ENCODE peak calls at places on chromosomes 5 and 9, in nine cellular contexts. G is transverse colon; X is heart right ventricle; B is colonic mucosa; R is Peyer's patch; W is mesendoderm; M is naive thymus-derived CD4-positive, alpha-beta T cell; N is body of pancreas; T is lower lobe of right lung. F is an unnamed sample. For H3K4me1 and H3K36me3, the result is how much of the 10 kb centered on the place peaks cover.

GRCh38 chr5:124172389-124173003 is 573.9 kb downstream of the ZNF608 start:
- DNase-seq in G (no peak), B (no peak), T (no peak), M (no peak), W (peak), X (no peak), R (no peak), N (no peak), F (no peak)

GRCh38 chr9:19127881-19128719 is 808 bp upstream of the PLIN2 start:
- DNase-seq in R (peak), W (peak), T (peak), N (peak), X (peak), M (peak), B (peak), G (peak), F (no peak)

GRCh38 chr5:132102101-132102701 is 28.6 kb downstream of the CSF2 start:
- DNase-seq in W (no peak), X (no peak), N (no peak), B (no peak), T (no peak), M (no peak), G (no peak), R (no peak), F (no peak)

GRCh38 chr5:154723740-154724505 is 31.3 kb upstream of the LARP1 start:
- DNase-seq in T (no peak), N (no peak), X (no peak), B (no peak), G (no peak), W (no peak), M (no peak), R (no peak), F (no peak)

GRCh38 chr5:67058998-67059746 is 137.4 kb downstream of the CD180 start:
- DNase-seq in T (no peak), B (no peak), W (peak), N (no peak), R (no peak), X (no peak), G (no peak), M (no peak), F (no peak)

GRCh38 chr5:112372543-112372942 is 46.5 kb downstream of the EPB41L4A start:
- DNase-seq in M (no peak), W (no peak), T (no peak), B (no peak), R (no peak), X (no peak), N (no peak), G (no peak), F (no peak)

GRCh38 chr5:66877843-66878242 is 281.6 kb downstream of the MAST4 start:
- DNase-seq in R (no peak), G (no peak), M (no peak), W (no peak), N (no peak), B (no peak), X (no peak), T (no peak), F (no peak)

GRCh38 chr5:32712463-32713395 is 1.6 kb downstream of the NPR3 start:
- DNase-seq in R (no peak), X (no peak), G (no peak), T (no peak), B (no peak), W (peak), M (no peak), N (no peak), F (no peak)

GRCh38 chr5:42001673-42002072 is 76.6 kb downstream of the FBXO4 start:
- DNase-seq in B (no peak), X (no peak), G (no peak), W (peak), M (no peak), N (no peak), R (no peak), T (no peak), F (no peak)

GRCh38 chr9:135506327-135507103 is 6.0 kb downstream of the MRPS2 start:
- DNase-seq in N (no peak), R (peak), W (peak), M (no peak), B (no peak), G (no peak), T (peak), X (no peak), F (no peak)

GRCh38 chr5:150161242-150162141 is 5.1 kb upstream of the CDX1 start:
- DNase-seq in W (peak), B (peak), T (peak), G (peak), M (peak), R (peak), X (peak), N (peak), F (peak)

GRCh38 chr5:142441638-142442037 is 116.8 kb upstream of the SPRY4 start:
- DNase-seq in X (peak), N (no peak), W (no peak), R (no peak), M (peak), G (peak), B (no peak), T (no peak), F (no peak)

GRCh38 chr5:171681667-171682066 is 104.0 kb upstream of the SMIM23 start:
- DNase-seq in X (no peak), R (no peak), W (no peak), B (no peak), T (no peak), M (no peak), G (no peak), N (no peak), F (no peak)

GRCh38 chr9:27340876-27341540 is 44.1 kb upstream of the EQTN start:
- DNase-seq in W (no peak), M (no peak), T (no peak), X (no peak), G (no peak), R (no peak), N (no peak), B (no peak), F (no peak)

GRCh38 chr5:176461349-176461748 is 13.2 kb downstream of the FAF2 start:
- DNase-seq in R (no peak), W (no peak), M (no peak), T (no peak), N (no peak), X (no peak), G (no peak), B (no peak), F (no peak)

GRCh38 chr5:14234204-14234603 is 91.1 kb downstream of the TRIO start:
- DNase-seq in R (no peak), N (no peak), T (no peak), X (no peak), M (no peak), B (no peak), G (no peak), W (peak), F (no peak)

GRCh38 chr9:87894998-87895625 is 12.4 kb downstream of the SPATA31E1 start:
- DNase-seq in X (no peak), B (no peak), M (no peak), T (no peak), G (no peak), W (peak), N (no peak), R (peak), F (no peak)

GRCh38 chr9:114112778-114113585 is 13.9 kb upstream of the KIF12 start:
- DNase-seq in M (no peak), T (peak), R (peak), G (peak), B (peak), X (peak), N (peak), W (no peak), F (peak)

GRCh38 chr9:94922691-94923107 is 196.2 kb downstream of the AOPEP start:
- DNase-seq in B (no peak), W (no peak), R (no peak), T (no peak), G (no peak), N (no peak), X (no peak), M (no peak), F (no peak)
- H3K4me1 ChIP-seq in B (under half), W (under half), R (under half), T (half or more), G (half or more), N (under half), X (under half), M (under half), F (half or more)

DNA sequence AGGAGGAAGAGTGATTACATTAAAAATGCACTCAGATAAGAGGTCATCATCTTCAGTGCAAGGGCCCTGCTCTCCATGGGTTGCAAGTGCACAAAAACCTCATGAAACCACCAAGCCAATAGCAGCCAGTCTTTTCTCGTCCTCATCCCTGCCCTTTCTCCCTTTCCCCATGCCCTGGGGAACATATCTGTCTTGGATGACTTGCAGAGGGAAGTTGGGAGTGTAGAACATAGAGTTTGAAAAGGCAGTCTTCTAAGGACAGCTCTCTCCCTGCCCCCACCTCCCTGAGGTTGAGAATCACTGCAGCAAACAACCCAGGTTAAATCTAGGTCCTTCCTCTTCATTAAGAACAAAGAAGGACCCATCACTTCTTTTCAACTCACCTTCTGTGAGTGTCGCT is 22.0 kb downstream of the DDX31 start:
- DNase-seq in T (no peak), N (no peak), M (no peak), X (no peak), B (no peak), W (no peak), R (no peak), G (no peak), F (no peak)
- H3K36me3 ChIP-seq in T (half or more), N (under half), M (under half), X (half or more), B (under half), W (under half), R (under half), G (under half), F (under half)

GRCh38 chr9:36037580-36038169 is 962 bp downstream of the RECK start:
- DNase-seq in B (no peak), M (no peak), G (no peak), X (no peak), N (no peak), R (no peak), W (no peak), T (no peak), F (no peak)

GRCh38 chr9:36041491-36041890 is 4.8 kb downstream of the RECK start:
- DNase-seq in R (no peak), N (no peak), G (no peak), X (no peak), B (no peak), T (no peak), M (peak), W (no peak), F (no peak)

GRCh38 chr9:36039696-36040095 is 3.0 kb downstream of the RECK start:
- DNase-seq in T (no peak), X (no peak), W (no peak), G (no peak), M (no peak), R (no peak), N (no peak), B (no peak), F (no peak)

GRCh38 chr9:36039121-36039520 is 2.4 kb downstream of the RECK start:
- DNase-seq in T (no peak), B (no peak), W (no peak), G (no peak), N (no peak), R (no peak), X (no peak), M (no peak), F (no peak)

DNA sequence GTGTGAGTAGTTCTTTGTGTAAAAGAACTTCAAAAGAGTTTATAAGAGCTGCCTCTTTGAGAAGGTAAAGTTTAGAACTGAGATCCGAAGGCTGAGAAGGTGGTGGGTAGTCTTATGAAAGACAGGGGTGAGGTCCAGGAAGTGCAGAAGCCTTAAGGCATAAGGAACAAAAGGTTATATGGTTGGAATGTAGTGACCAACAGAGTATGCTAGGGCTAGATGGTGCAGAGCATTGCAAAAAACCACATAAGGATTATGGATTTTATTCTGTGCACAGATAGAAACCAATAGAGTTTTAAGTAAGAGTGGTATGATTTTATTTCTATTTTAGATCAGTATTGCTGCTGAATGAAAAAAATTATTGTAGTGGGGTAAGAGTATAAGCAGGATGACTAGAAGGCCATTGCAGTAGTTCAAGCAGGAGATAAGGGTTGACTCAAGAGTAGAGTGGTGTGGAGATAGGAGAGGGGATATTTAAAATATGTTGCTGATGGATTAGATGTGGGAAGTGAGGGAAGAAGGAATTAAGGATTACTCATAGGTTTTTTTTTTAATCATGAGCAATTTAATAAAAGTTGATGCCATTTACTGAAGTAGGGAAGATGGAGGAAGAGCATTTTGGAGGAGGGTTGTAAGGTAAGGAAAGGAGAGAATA is 3.7 kb downstream of the RECK start:
- DNase-seq in M (no peak), B (no peak), W (no peak), G (no peak), N (no peak), X (no peak), R (no peak), T (no peak), F (no peak)
- H3K4me3 ChIP-seq in M (no peak), B (no peak), W (no peak), G (no peak), N (no peak), X (no peak), R (no peak), T (no peak), F (no peak)

GRCh38 chr5:56478062-56478461 is 244.9 kb upstream of the ANKRD55 start:
- DNase-seq in B (no peak), X (no peak), N (no peak), R (no peak), M (no peak), W (no peak), T (no peak), G (no peak), F (no peak)

GRCh38 chr5:56481147-56481997 is 248.2 kb upstream of the ANKRD55 start:
- DNase-seq in G (peak), B (peak), T (peak), R (peak), X (peak), M (peak), W (peak), N (peak), F (no peak)

GRCh38 chr5:56479701-56480304 is 246.7 kb upstream of the ANKRD55 start:
- DNase-seq in G (no peak), X (no peak), T (no peak), R (no peak), W (peak), B (no peak), M (peak), N (no peak), F (no peak)

GRCh38 chr5:56480305-56481146 is 247.4 kb upstream of the ANKRD55 start:
- DNase-seq in X (peak), W (peak), G (peak), N (peak), B (peak), T (peak), R (peak), M (peak), F (no peak)

DNA sequence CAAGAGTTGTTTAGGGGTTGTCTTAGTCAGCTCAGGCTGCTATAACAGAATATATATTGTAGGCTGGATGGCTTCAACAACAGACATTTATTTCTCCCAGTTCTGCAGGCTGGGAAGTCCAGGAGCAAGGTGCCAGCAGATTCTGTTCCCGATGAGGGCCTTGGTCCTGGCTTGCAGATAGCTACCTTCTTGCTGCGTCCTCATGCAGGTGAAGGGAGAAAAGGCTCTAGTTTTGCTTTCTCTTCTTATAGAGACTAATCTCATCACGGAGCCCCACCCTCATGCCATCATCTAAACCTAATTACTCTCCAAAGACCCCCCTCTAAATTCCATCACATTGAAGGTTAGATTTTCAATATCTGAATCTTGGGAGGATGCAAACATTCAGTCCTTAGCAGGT is 246.0 kb upstream of the ANKRD55 start:
- DNase-seq in B (no peak), T (no peak), N (no peak), R (no peak), M (no peak), X (no peak), G (no peak), W (no peak), F (no peak)
- H3K4me1 ChIP-seq in B (under half), T (under half), N (under half), R (under half), M (under half), X (under half), G (under half), W (under half), F (under half)

GRCh38 chr5:37323607-37324006 is 47.3 kb downstream of the NUP155 start:
- DNase-seq in G (no peak), M (no peak), N (no peak), B (no peak), X (no peak), R (no peak), W (no peak), T (no peak), F (no peak)

GRCh38 chr5:37326536-37326935 is 44.4 kb downstream of the NUP155 start:
- DNase-seq in R (no peak), W (no peak), T (no peak), N (no peak), B (no peak), G (no peak), X (no peak), M (no peak), F (no peak)
- H3K36me3 ChIP-seq in R (under half), W (under half), T (half or more), N (under half), B (under half), G (under half), X (half or more), M (under half), F (under half)

GRCh38 chr5:95801961-95802360 is 20.6 kb downstream of the GLRX start:
- DNase-seq in R (no peak), T (no peak), X (no peak), G (no peak), W (no peak), B (no peak), N (no peak), M (no peak), F (no peak)
- H3K4me3 ChIP-seq in R (no peak), T (no peak), X (no peak), G (no peak), W (no peak), B (no peak), N (no peak), M (no peak), F (no peak)

GRCh38 chr9:132006657-132007370 is 72.9 kb downstream of the MED27 start:
- DNase-seq in G (no peak), B (no peak), X (no peak), T (no peak), N (no peak), M (no peak), W (peak), R (no peak), F (no peak)

GRCh38 chr9:132003904-132004303 is 75.8 kb downstream of the MED27 start:
- DNase-seq in X (no peak), T (no peak), B (no peak), W (no peak), G (no peak), M (no peak), N (no peak), R (no peak), F (no peak)

GRCh38 chr9:132007371-132007701 is 72.3 kb downstream of the MED27 start:
- DNase-seq in B (no peak), G (no peak), X (no peak), M (no peak), N (no peak), W (no peak), T (no peak), R (no peak), F (no peak)

GRCh38 chr9:132004323-132004722 is 75.3 kb downstream of the MED27 start:
- DNase-seq in X (no peak), G (no peak), N (no peak), M (no peak), W (no peak), T (no peak), B (no peak), R (no peak), F (no peak)

DNA sequence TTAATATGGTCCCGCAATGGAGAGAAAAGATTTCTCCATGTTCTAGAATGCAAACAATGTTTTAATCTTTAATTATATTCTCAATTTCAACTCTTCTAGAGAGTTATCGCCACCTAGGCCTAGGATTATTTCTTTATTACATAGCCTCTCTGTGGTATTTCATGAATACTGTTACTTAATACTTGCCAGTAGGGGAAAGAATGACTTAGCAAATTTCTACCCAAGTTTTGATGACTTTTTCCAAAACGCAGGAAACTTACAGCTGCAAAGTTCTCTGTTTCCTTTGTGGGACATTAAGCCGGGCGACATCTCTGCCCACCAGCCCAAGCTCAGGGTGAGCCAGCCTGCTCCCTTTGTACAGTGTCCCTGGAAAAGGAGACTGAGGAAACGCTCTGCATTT is 73.8 kb downstream of the MED27 start:
- DNase-seq in X (no peak), B (no peak), W (no peak), N (no peak), G (no peak), M (no peak), R (no peak), T (no peak), F (no peak)
- H3K4me1 ChIP-seq in X (under half), B (under half), W (under half), N (under half), G (under half), M (under half), R (under half), T (under half), F (under half)

GRCh38 chr5:126435714-126436113 is 12.5 kb downstream of the GRAMD2B start:
- DNase-seq in B (no peak), R (no peak), X (no peak), W (no peak), T (no peak), G (no peak), M (no peak), N (no peak), F (no peak)
- H3K36me3 ChIP-seq in B (under half), R (under half), X (under half), W (under half), T (under half), G (under half), M (under half), N (under half), F (under half)